ENCODE peak calls at places on chromosomes 16 and 17, in ten cellular contexts. One of them, this sample, is unnamed.

GRCh38 chr16:4859190-4859899 is 12.1 kb downstream of the UBN1 start:
- DNase-seq in GM12878: no peak
- DNase-seq in fibroblast of mammary gland: no peak
- DNase-seq in effector memory CD4-positive, alpha-beta T cell: no peak
- DNase-seq in GM23338: no peak
- DNase-seq in CD8-positive, alpha-beta T cell: no peak
- DNase-seq in body of pancreas: no peak
- DNase-seq in tibial artery: no peak
- DNase-seq in GM23248: no peak
- DNase-seq in epithelial cell of esophagus: peak; percentile 47
- DNase-seq in this sample: no peak

GRCh38 chr17:68356520-68356919 is 65.2 kb downstream of the ARSG start:
- DNase-seq in GM12878: peak; percentile 51
- DNase-seq in fibroblast of mammary gland: no peak
- DNase-seq in effector memory CD4-positive, alpha-beta T cell: peak; percentile 33
- DNase-seq in GM23338: no peak
- DNase-seq in CD8-positive, alpha-beta T cell: peak; percentile 76
- DNase-seq in body of pancreas: no peak
- DNase-seq in tibial artery: no peak
- DNase-seq in GM23248: no peak
- DNase-seq in epithelial cell of esophagus: no peak
- DNase-seq in this sample: no peak

GRCh38 chr17:7177210-7177953 is 1.8 kb downstream of the ASGR1 start:
- DNase-seq in GM12878: no peak
- DNase-seq in fibroblast of mammary gland: peak; percentile 55
- DNase-seq in effector memory CD4-positive, alpha-beta T cell: peak; percentile 28
- DNase-seq in GM23338: peak; percentile 95
- DNase-seq in CD8-positive, alpha-beta T cell: peak; percentile 54
- DNase-seq in body of pancreas: peak; percentile 74
- DNase-seq in tibial artery: peak; percentile 74
- DNase-seq in GM23248: peak; percentile 80
- DNase-seq in epithelial cell of esophagus: peak; percentile 64
- DNase-seq in this sample: peak; percentile 75

GRCh38 chr16:54055191-54055590 is 231.4 kb downstream of the IRX3 start:
- DNase-seq in GM12878: no peak
- DNase-seq in fibroblast of mammary gland: no peak
- DNase-seq in effector memory CD4-positive, alpha-beta T cell: no peak
- DNase-seq in GM23338: no peak
- DNase-seq in CD8-positive, alpha-beta T cell: no peak
- DNase-seq in body of pancreas: no peak
- DNase-seq in tibial artery: no peak
- DNase-seq in GM23248: no peak
- DNase-seq in epithelial cell of esophagus: no peak
- DNase-seq in this sample: no peak

GRCh38 chr16:88773812-88774291 is 11.2 kb downstream of the PIEZO1 start:
- DNase-seq in GM12878: no peak
- DNase-seq in fibroblast of mammary gland: peak; percentile 79
- DNase-seq in effector memory CD4-positive, alpha-beta T cell: no peak
- DNase-seq in GM23338: peak; percentile 51
- DNase-seq in CD8-positive, alpha-beta T cell: no peak
- DNase-seq in body of pancreas: peak; percentile 46
- DNase-seq in tibial artery: no peak
- DNase-seq in GM23248: peak; percentile 94
- DNase-seq in epithelial cell of esophagus: no peak
- DNase-seq in this sample: peak; percentile 80

GRCh38 chr16:55501549-55502322 is 7.1 kb upstream of the LPCAT2 start:
- DNase-seq in GM12878: no peak
- DNase-seq in fibroblast of mammary gland: no peak
- DNase-seq in effector memory CD4-positive, alpha-beta T cell: no peak
- DNase-seq in GM23338: peak; percentile 55
- DNase-seq in CD8-positive, alpha-beta T cell: no peak
- DNase-seq in body of pancreas: no peak
- DNase-seq in tibial artery: no peak
- DNase-seq in GM23248: peak; percentile 50
- DNase-seq in epithelial cell of esophagus: peak; percentile 37
- DNase-seq in this sample: no peak

GRCh38 chr16:24838554-24839266 is 7.1 kb upstream of the SLC5A11 start:
- DNase-seq in GM12878: no peak
- DNase-seq in fibroblast of mammary gland: peak; percentile 63
- DNase-seq in effector memory CD4-positive, alpha-beta T cell: no peak
- DNase-seq in GM23338: no peak
- DNase-seq in CD8-positive, alpha-beta T cell: no peak
- DNase-seq in body of pancreas: peak; percentile 24
- DNase-seq in tibial artery: peak; percentile 80
- DNase-seq in GM23248: peak; percentile 88
- DNase-seq in epithelial cell of esophagus: peak; percentile 69
- DNase-seq in this sample: no peak

GRCh38 chr16:15032547-15033308 is 23.1 kb downstream of the NTAN1 start:
- DNase-seq in GM12878: no peak
- DNase-seq in fibroblast of mammary gland: no peak
- DNase-seq in effector memory CD4-positive, alpha-beta T cell: no peak
- DNase-seq in GM23338: no peak
- DNase-seq in CD8-positive, alpha-beta T cell: no peak
- DNase-seq in body of pancreas: no peak
- DNase-seq in tibial artery: no peak
- DNase-seq in GM23248: peak; percentile 34
- DNase-seq in epithelial cell of esophagus: no peak
- DNase-seq in this sample: no peak

GRCh38 chr17:68318103-68318991 is 27.1 kb downstream of the ARSG start:
- DNase-seq in GM12878: no peak
- DNase-seq in fibroblast of mammary gland: peak; percentile 72
- DNase-seq in effector memory CD4-positive, alpha-beta T cell: no peak
- DNase-seq in GM23338: no peak
- DNase-seq in CD8-positive, alpha-beta T cell: no peak
- DNase-seq in body of pancreas: peak; percentile 67
- DNase-seq in tibial artery: no peak
- DNase-seq in GM23248: peak; percentile 90
- DNase-seq in epithelial cell of esophagus: peak; percentile 51
- DNase-seq in this sample: no peak

GRCh38 chr16:13708361-13708760 is 211.6 kb upstream of the ERCC4 start:
- DNase-seq in GM12878: no peak
- DNase-seq in fibroblast of mammary gland: no peak
- DNase-seq in effector memory CD4-positive, alpha-beta T cell: no peak
- DNase-seq in GM23338: no peak
- DNase-seq in CD8-positive, alpha-beta T cell: no peak
- DNase-seq in body of pancreas: no peak
- DNase-seq in tibial artery: no peak
- DNase-seq in GM23248: no peak
- DNase-seq in epithelial cell of esophagus: no peak
- DNase-seq in this sample: no peak

GRCh38 chr17:27153005-27153404 is 140.9 kb upstream of the WSB1 start:
- DNase-seq in GM12878: no peak
- DNase-seq in fibroblast of mammary gland: peak; percentile 86
- DNase-seq in effector memory CD4-positive, alpha-beta T cell: no peak
- DNase-seq in GM23338: no peak
- DNase-seq in CD8-positive, alpha-beta T cell: no peak
- DNase-seq in body of pancreas: no peak
- DNase-seq in tibial artery: no peak
- DNase-seq in GM23248: peak; percentile 3
- DNase-seq in epithelial cell of esophagus: no peak
- DNase-seq in this sample: no peak

GRCh38 chr17:7327501-7327900 is 1.6 kb downstream of the NEURL4 start:
- DNase-seq in GM12878: no peak
- DNase-seq in fibroblast of mammary gland: no peak
- DNase-seq in effector memory CD4-positive, alpha-beta T cell: no peak
- DNase-seq in GM23338: no peak
- DNase-seq in CD8-positive, alpha-beta T cell: no peak
- DNase-seq in body of pancreas: peak; percentile 13
- DNase-seq in tibial artery: no peak
- DNase-seq in GM23248: no peak
- DNase-seq in epithelial cell of esophagus: no peak
- DNase-seq in this sample: no peak

GRCh38 chr17:12738624-12739023 is 50.7 kb upstream of the ARHGAP44 start:
- DNase-seq in GM12878: no peak
- DNase-seq in fibroblast of mammary gland: no peak
- DNase-seq in effector memory CD4-positive, alpha-beta T cell: no peak
- DNase-seq in GM23338: no peak
- DNase-seq in CD8-positive, alpha-beta T cell: no peak
- DNase-seq in body of pancreas: no peak
- DNase-seq in tibial artery: no peak
- DNase-seq in GM23248: no peak
- DNase-seq in epithelial cell of esophagus: no peak
- DNase-seq in this sample: no peak

GRCh38 chr16:49747654-49748053 is 108.3 kb downstream of the ZNF423 start:
- DNase-seq in GM12878: no peak
- DNase-seq in fibroblast of mammary gland: no peak
- DNase-seq in effector memory CD4-positive, alpha-beta T cell: no peak
- DNase-seq in GM23338: no peak
- DNase-seq in CD8-positive, alpha-beta T cell: no peak
- DNase-seq in body of pancreas: no peak
- DNase-seq in tibial artery: no peak
- DNase-seq in GM23248: no peak
- DNase-seq in epithelial cell of esophagus: no peak
- DNase-seq in this sample: no peak

GRCh38 chr17:31190351-31190750 is 95.6 kb downstream of the NF1 start:
- DNase-seq in GM12878: no peak
- DNase-seq in fibroblast of mammary gland: no peak
- DNase-seq in effector memory CD4-positive, alpha-beta T cell: no peak
- DNase-seq in GM23338: peak; percentile 10
- DNase-seq in CD8-positive, alpha-beta T cell: no peak
- DNase-seq in body of pancreas: no peak
- DNase-seq in tibial artery: no peak
- DNase-seq in GM23248: peak; percentile 40
- DNase-seq in epithelial cell of esophagus: peak; percentile 13
- DNase-seq in this sample: no peak

GRCh38 chr17:1012823-1013728 is 16.1 kb downstream of the TIMM22 start:
- DNase-seq in GM12878: no peak
- DNase-seq in fibroblast of mammary gland: no peak
- DNase-seq in effector memory CD4-positive, alpha-beta T cell: no peak
- DNase-seq in GM23338: no peak
- DNase-seq in CD8-positive, alpha-beta T cell: no peak
- DNase-seq in body of pancreas: no peak
- DNase-seq in tibial artery: no peak
- DNase-seq in GM23248: no peak
- DNase-seq in epithelial cell of esophagus: no peak
- DNase-seq in this sample: no peak
- H3K4me3 ChIP-seq in GM12878: no peak overlapping the region
- H3K4me3 ChIP-seq in fibroblast of mammary gland: no peak overlapping the region
- H3K4me3 ChIP-seq in effector memory CD4-positive, alpha-beta T cell: no peak overlapping the region
- H3K4me3 ChIP-seq in GM23338: no peak overlapping the region
- H3K4me3 ChIP-seq in CD8-positive, alpha-beta T cell: no peak overlapping the region
- H3K4me3 ChIP-seq in body of pancreas: no peak overlapping the region
- H3K4me3 ChIP-seq in tibial artery: no peak overlapping the region
- H3K4me3 ChIP-seq in GM23248: no peak overlapping the region
- H3K4me3 ChIP-seq in epithelial cell of esophagus: no peak overlapping the region
- H3K4me3 ChIP-seq in this sample: no peak overlapping the region

GRCh38 chr16:81469183-81469677 is 24.6 kb downstream of the CMIP start:
- DNase-seq in GM12878: no peak
- DNase-seq in fibroblast of mammary gland: no peak
- DNase-seq in effector memory CD4-positive, alpha-beta T cell: no peak
- DNase-seq in GM23338: no peak
- DNase-seq in CD8-positive, alpha-beta T cell: no peak
- DNase-seq in body of pancreas: no peak
- DNase-seq in tibial artery: no peak
- DNase-seq in GM23248: no peak
- DNase-seq in epithelial cell of esophagus: no peak
- DNase-seq in this sample: no peak
- H3K4me3 ChIP-seq in GM12878: no peak overlapping the region
- H3K4me3 ChIP-seq in fibroblast of mammary gland: no peak overlapping the region
- H3K4me3 ChIP-seq in effector memory CD4-positive, alpha-beta T cell: no peak overlapping the region
- H3K4me3 ChIP-seq in GM23338: no peak overlapping the region
- H3K4me3 ChIP-seq in CD8-positive, alpha-beta T cell: no peak overlapping the region
- H3K4me3 ChIP-seq in body of pancreas: no peak overlapping the region
- H3K4me3 ChIP-seq in tibial artery: no peak overlapping the region
- H3K4me3 ChIP-seq in GM23248: no peak overlapping the region
- H3K4me3 ChIP-seq in epithelial cell of esophagus: no peak overlapping the region
- H3K4me3 ChIP-seq in this sample: no peak overlapping the region

GRCh38 chr16:82660078-82660645 is 33.4 kb downstream of the CDH13 start:
- DNase-seq in GM12878: no peak
- DNase-seq in fibroblast of mammary gland: peak; percentile 25
- DNase-seq in effector memory CD4-positive, alpha-beta T cell: peak; percentile 46
- DNase-seq in GM23338: peak; percentile 26
- DNase-seq in CD8-positive, alpha-beta T cell: peak; percentile 30
- DNase-seq in body of pancreas: no peak
- DNase-seq in tibial artery: no peak
- DNase-seq in GM23248: peak; percentile 33
- DNase-seq in epithelial cell of esophagus: peak; percentile 67
- DNase-seq in this sample: no peak
- H3K4me3 ChIP-seq in GM12878: no peak overlapping the region
- H3K4me3 ChIP-seq in fibroblast of mammary gland: no peak overlapping the region
- H3K4me3 ChIP-seq in effector memory CD4-positive, alpha-beta T cell: no peak overlapping the region
- H3K4me3 ChIP-seq in GM23338: no peak overlapping the region
- H3K4me3 ChIP-seq in CD8-positive, alpha-beta T cell: no peak overlapping the region
- H3K4me3 ChIP-seq in body of pancreas: no peak overlapping the region
- H3K4me3 ChIP-seq in tibial artery: no peak overlapping the region
- H3K4me3 ChIP-seq in GM23248: no peak overlapping the region
- H3K4me3 ChIP-seq in epithelial cell of esophagus: no peak overlapping the region
- H3K4me3 ChIP-seq in this sample: no peak overlapping the region

GRCh38 chr17:17757944-17758343 is 76.7 kb downstream of the RAI1 start:
- DNase-seq in GM12878: no peak
- DNase-seq in fibroblast of mammary gland: no peak
- DNase-seq in effector memory CD4-positive, alpha-beta T cell: no peak
- DNase-seq in GM23338: no peak
- DNase-seq in CD8-positive, alpha-beta T cell: no peak
- DNase-seq in body of pancreas: no peak
- DNase-seq in tibial artery: no peak
- DNase-seq in GM23248: no peak
- DNase-seq in epithelial cell of esophagus: no peak
- DNase-seq in this sample: no peak

GRCh38 chr17:17759164-17759563 is 77.6 kb downstream of the SREBF1 start:
- DNase-seq in GM12878: no peak
- DNase-seq in fibroblast of mammary gland: no peak
- DNase-seq in effector memory CD4-positive, alpha-beta T cell: no peak
- DNase-seq in GM23338: no peak
- DNase-seq in CD8-positive, alpha-beta T cell: no peak
- DNase-seq in body of pancreas: no peak
- DNase-seq in tibial artery: no peak
- DNase-seq in GM23248: no peak
- DNase-seq in epithelial cell of esophagus: no peak
- DNase-seq in this sample: no peak

GRCh38 chr17:17755715-17756114 is 74.5 kb downstream of the RAI1 start:
- DNase-seq in GM12878: no peak
- DNase-seq in fibroblast of mammary gland: no peak
- DNase-seq in effector memory CD4-positive, alpha-beta T cell: no peak
- DNase-seq in GM23338: no peak
- DNase-seq in CD8-positive, alpha-beta T cell: no peak
- DNase-seq in body of pancreas: no peak
- DNase-seq in tibial artery: no peak
- DNase-seq in GM23248: no peak
- DNase-seq in epithelial cell of esophagus: no peak
- DNase-seq in this sample: no peak

GRCh38 chr17:17758443-17758842 is 77.2 kb downstream of the RAI1 start:
- DNase-seq in GM12878: no peak
- DNase-seq in fibroblast of mammary gland: no peak
- DNase-seq in effector memory CD4-positive, alpha-beta T cell: no peak
- DNase-seq in GM23338: no peak
- DNase-seq in CD8-positive, alpha-beta T cell: no peak
- DNase-seq in body of pancreas: no peak
- DNase-seq in tibial artery: no peak
- DNase-seq in GM23248: no peak
- DNase-seq in epithelial cell of esophagus: no peak
- DNase-seq in this sample: no peak

DNA sequence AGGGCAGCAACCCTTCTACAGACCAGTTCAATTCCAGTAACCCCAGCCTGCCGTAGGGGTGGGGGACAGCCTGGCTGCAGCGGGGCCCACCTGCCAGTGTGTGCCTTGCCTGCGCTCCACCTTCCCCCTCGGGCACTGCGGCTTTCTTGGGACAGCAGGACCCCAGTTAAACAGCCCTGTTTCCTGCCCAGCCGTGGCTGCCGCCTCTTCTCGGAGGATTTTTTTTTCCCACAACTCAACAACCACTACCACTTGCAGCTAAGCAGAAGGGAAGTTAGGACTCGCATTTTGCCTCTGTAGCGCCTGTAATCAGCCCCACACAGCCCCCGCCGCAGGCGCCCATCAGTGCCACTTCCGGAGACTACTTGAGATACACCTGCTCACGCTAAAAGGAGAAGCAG is 76.1 kb downstream of the RAI1 start:
- DNase-seq in GM12878: no peak
- DNase-seq in fibroblast of mammary gland: no peak
- DNase-seq in effector memory CD4-positive, alpha-beta T cell: no peak
- DNase-seq in GM23338: no peak
- DNase-seq in CD8-positive, alpha-beta T cell: peak; percentile 48
- DNase-seq in body of pancreas: no peak
- DNase-seq in tibial artery: no peak
- DNase-seq in GM23248: no peak
- DNase-seq in epithelial cell of esophagus: no peak
- DNase-seq in this sample: peak; percentile 56
- H3K4me3 ChIP-seq in GM12878: peak overlapping the region; percentile 32
- H3K4me3 ChIP-seq in fibroblast of mammary gland: no peak overlapping the region
- H3K4me3 ChIP-seq in effector memory CD4-positive, alpha-beta T cell: no peak overlapping the region
- H3K4me3 ChIP-seq in GM23338: no peak overlapping the region
- H3K4me3 ChIP-seq in CD8-positive, alpha-beta T cell: peak overlapping the region; percentile 44
- H3K4me3 ChIP-seq in body of pancreas: no peak overlapping the region
- H3K4me3 ChIP-seq in tibial artery: no peak overlapping the region
- H3K4me3 ChIP-seq in GM23248: no peak overlapping the region
- H3K4me3 ChIP-seq in epithelial cell of esophagus: no peak overlapping the region
- H3K4me3 ChIP-seq in this sample: no peak overlapping the region